ENCODE peak calls at places on chromosome 4, in eight cellular contexts. X, I, F, Y, A, G, P and Z are unnamed samples.

GRCh38 chr4:188198980-188199792 is 59.9 kb downstream of the TRIML1 start:
- DNase-seq in G (no peak), P (no peak), I (no peak), Y (no peak), A (no peak), X (no peak), F (no peak), Z (no peak)

GRCh38 chr4:48093949-48094550 is 40.0 kb downstream of the TXK start:
- DNase-seq in I (no peak), Y (no peak), A (peak), X (peak), F (no peak), P (no peak), G (no peak), Z (peak)

GRCh38 chr4:78937837-78938236 is 1.4 kb downstream of the PAQR3 start:
- DNase-seq in P (no peak), X (no peak), I (no peak), G (no peak), A (peak), F (no peak), Y (no peak), Z (no peak)

GRCh38 chr4:159503243-159503642 is 400.4 kb downstream of the RAPGEF2 start:
- DNase-seq in G (no peak), A (no peak), P (no peak), Y (no peak), F (no peak), I (no peak), X (no peak), Z (no peak)

GRCh38 chr4:1758306-1759121 is 34.6 kb upstream of the FGFR3 start:
- DNase-seq in P (no peak), I (no peak), A (no peak), X (no peak), Y (no peak), F (no peak), G (no peak), Z (no peak)

GRCh38 chr4:182416101-182416500 is 172.9 kb downstream of the TENM3 start:
- DNase-seq in F (no peak), G (no peak), Y (no peak), I (no peak), P (no peak), A (no peak), X (no peak), Z (no peak)

GRCh38 chr4:67776746-67777145 is 22.6 kb upstream of the GNRHR start:
- DNase-seq in X (no peak), P (no peak), A (no peak), G (no peak), F (no peak), I (no peak), Y (no peak), Z (no peak)

GRCh38 chr4:15649914-15650545 is 5.1 kb downstream of the FBXL5 start:
- DNase-seq in Y (no peak), P (peak), X (peak), I (peak), G (peak), A (peak), F (no peak), Z (peak)

GRCh38 chr4:101081695-101082369 is 265.5 kb downstream of the PPP3CA start:
- DNase-seq in F (no peak), G (no peak), P (no peak), A (no peak), Y (no peak), X (no peak), I (no peak), Z (peak)

GRCh38 chr4:84905646-84906045 is 60.8 kb downstream of the WDFY3 start:
- DNase-seq in P (no peak), Y (no peak), A (no peak), F (no peak), I (no peak), X (no peak), G (no peak), Z (no peak)

GRCh38 chr4:36111180-36111579 is 133.1 kb downstream of the ARAP2 start:
- DNase-seq in F (no peak), P (no peak), A (peak), G (no peak), X (no peak), Y (no peak), I (no peak), Z (no peak)

GRCh38 chr4:173478136-173478860 is 51.7 kb downstream of the HAND2 start:
- DNase-seq in G (no peak), A (no peak), X (no peak), F (no peak), I (no peak), Y (no peak), P (no peak), Z (no peak)

GRCh38 chr4:6282247-6282646 is 12.6 kb downstream of the WFS1 start:
- DNase-seq in G (no peak), F (no peak), Y (no peak), I (no peak), A (no peak), X (no peak), P (no peak), Z (no peak)

GRCh38 chr4:7725951-7726350 is 213.7 kb downstream of the AFAP1 start:
- DNase-seq in Y (peak), A (peak), P (no peak), G (no peak), F (no peak), X (no peak), I (peak), Z (peak)

GRCh38 chr4:29131304-29131703 is 1588.9 kb upstream of the PCDH7 start:
- DNase-seq in Y (no peak), G (no peak), X (no peak), P (no peak), A (peak), I (no peak), F (no peak), Z (no peak)

GRCh38 chr4:90745176-90745575 is 618.0 kb downstream of the CCSER1 start:
- DNase-seq in X (peak), Y (no peak), F (no peak), A (peak), P (no peak), G (no peak), I (no peak), Z (no peak)

GRCh38 chr4:15771419-15772058 is 6.6 kb upstream of the CD38 start:
- DNase-seq in I (no peak), Y (no peak), X (no peak), P (no peak), A (no peak), G (no peak), F (no peak), Z (no peak)

GRCh38 chr4:13989496-13989895 is 362.0 kb upstream of the BOD1L1 start:
- DNase-seq in A (no peak), Y (no peak), F (no peak), G (no peak), X (no peak), I (no peak), P (no peak), Z (peak)

GRCh38 chr4:103482471-103482870 is 237.3 kb downstream of the TACR3 start:
- DNase-seq in G (no peak), Y (no peak), A (no peak), P (no peak), X (no peak), F (no peak), I (no peak), Z (no peak)

GRCh38 chr4:96946552-96946951 is 1106.7 kb downstream of the PDHA2 start:
- DNase-seq in A (no peak), I (no peak), X (no peak), G (no peak), F (no peak), P (no peak), Y (no peak), Z (no peak)

GRCh38 chr4:88964450-88964849 is 92.5 kb downstream of the FAM13A start:
- DNase-seq in P (no peak), F (no peak), Y (no peak), X (no peak), A (peak), G (no peak), I (no peak), Z (peak)

GRCh38 chr4:72846280-72847111 is 223.0 kb downstream of the COX18 start:
- DNase-seq in P (no peak), I (no peak), X (no peak), G (no peak), Y (no peak), F (no peak), A (peak), Z (no peak)

GRCh38 chr4:142815834-142816233 is 30.3 kb downstream of the INPP4B start:
- DNase-seq in F (no peak), A (peak), I (no peak), P (no peak), G (no peak), X (no peak), Y (no peak), Z (no peak)

GRCh38 chr4:54217642-54218486 is 11.2 kb upstream of the PDGFRA start:
- DNase-seq in A (peak), I (peak), F (peak), X (peak), G (peak), P (peak), Y (peak), Z (peak)

GRCh38 chr4:182807841-182808548 is 109.2 kb downstream of the DCTD start:
- DNase-seq in I (no peak), A (no peak), Y (no peak), P (no peak), X (no peak), G (no peak), F (no peak), Z (no peak)

GRCh38 chr4:126046081-126046614 is 731.4 kb downstream of the FAT4 start:
- DNase-seq in Y (no peak), F (no peak), X (peak), P (no peak), G (no peak), I (no peak), A (no peak), Z (peak)

GRCh38 chr4:139806929-139807328 is 141.3 kb downstream of the MGST2 start:
- DNase-seq in Y (no peak), F (no peak), G (no peak), I (no peak), P (no peak), X (no peak), A (no peak), Z (no peak)

GRCh38 chr4:94451669-94452475 is at the start of gene PDLIM5:
- DNase-seq in I (peak), G (peak), P (peak), Y (peak), X (peak), A (peak), F (peak), Z (peak)

GRCh38 chr4:95701500-95701899 is 138.4 kb upstream of the PDHA2 start:
- DNase-seq in P (no peak), I (no peak), G (no peak), Y (no peak), A (no peak), F (no peak), X (no peak), Z (no peak)

GRCh38 chr4:185920171-185920570 is 108.2 kb upstream of the SORBS2 start:
- DNase-seq in P (no peak), F (no peak), X (no peak), Y (no peak), G (no peak), A (peak), I (no peak), Z (no peak)

GRCh38 chr4:140291259-140291658 is 82.2 kb upstream of the SCOC start:
- DNase-seq in P (no peak), A (peak), G (no peak), I (no peak), X (no peak), Y (no peak), F (no peak), Z (peak)

GRCh38 chr4:81960968-81961367 is 412.8 kb downstream of the HNRNPD start:
- DNase-seq in A (no peak), P (no peak), X (no peak), G (no peak), Y (no peak), F (no peak), I (no peak), Z (no peak)

GRCh38 chr4:155392486-155393184 is 15.9 kb upstream of the MAP9 start:
- DNase-seq in X (peak), A (peak), P (no peak), I (no peak), F (no peak), Y (no peak), G (no peak), Z (peak)

GRCh38 chr4:55033296-55033695 is 92.1 kb downstream of the KDR start:
- DNase-seq in P (no peak), F (no peak), I (no peak), Y (no peak), A (peak), X (peak), G (no peak), Z (no peak)

GRCh38 chr4:184189966-184190365 is 27.7 kb downstream of the ENPP6 start:
- DNase-seq in P (no peak), X (no peak), Y (no peak), F (no peak), G (no peak), I (no peak), A (no peak), Z (no peak)

GRCh38 chr4:74830928-74831327 is 36.6 kb upstream of the BTC start:
- DNase-seq in F (no peak), Y (no peak), I (no peak), G (no peak), P (no peak), A (no peak), X (no peak), Z (no peak)

GRCh38 chr4:54882616-54883015 is 224.9 kb downstream of the KIT start:
- DNase-seq in I (no peak), Y (no peak), X (no peak), F (no peak), P (no peak), G (no peak), A (no peak), Z (no peak)

GRCh38 chr4:5863461-5864113 is 29.3 kb downstream of the CRMP1 start:
- DNase-seq in A (peak), P (no peak), X (peak), Y (no peak), I (no peak), G (no peak), F (no peak), Z (peak)

GRCh38 chr4:118974758-118975157 is 86.1 kb downstream of the SYNPO2 start:
- DNase-seq in I (no peak), G (no peak), P (no peak), F (no peak), Y (no peak), X (peak), A (peak), Z (no peak)